ENCODE peak calls at places on chromosomes 16 and 17, in six cellular contexts. N is Peyer's patch, O is gastrocnemius medialis, Y is IMR-90, L is ovary, F is thyroid gland. H is an unnamed sample.

GRCh38 chr17:42618442-42619150 is 9.1 kb downstream of the TUBG1 start:
- DNase-seq in N (peak; percentile 56), O (peak; percentile 97), Y (no peak), L (no peak), F (peak; percentile 54), H (peak; percentile 73)

GRCh38 chr17:67322039-67322787 is 44.2 kb downstream of the PSMD12 start:
- DNase-seq in N (no peak), O (no peak), Y (no peak), L (no peak), F (no peak), H (no peak)

GRCh38 chr17:51355314-51356083 is 95.2 kb downstream of the UTP18 start:
- DNase-seq in N (no peak), O (no peak), Y (no peak), L (no peak), F (no peak), H (no peak)

GRCh38 chr16:71205482-71206131 is 24.9 kb downstream of the HYDIN start:
- DNase-seq in N (no peak), O (no peak), Y (no peak), L (no peak), F (peak; percentile 2), H (no peak)

GRCh38 chr16:2813661-2814288 is 3.3 kb upstream of the PRSS21 start:
- DNase-seq in N (no peak), O (no peak), Y (no peak), L (no peak), F (no peak), H (no peak)

GRCh38 chr17:64269687-64270649 is 6.9 kb upstream of the TEX2 start:
- DNase-seq in N (no peak), O (no peak), Y (no peak), L (no peak), F (no peak), H (no peak)

GRCh38 chr16:87365021-87365713 is 18.4 kb downstream of the FBXO31 start:
- DNase-seq in N (no peak), O (no peak), Y (no peak), L (no peak), F (no peak), H (no peak)

GRCh38 chr17:55286681-55287589 is 22.2 kb downstream of the HLF start:
- DNase-seq in N (peak; percentile 81), O (no peak), Y (peak; percentile 42), L (peak; percentile 42), F (no peak), H (peak; percentile 86)

GRCh38 chr16:66401610-66402009 is 25.5 kb upstream of the BEAN1 start:
- DNase-seq in N (no peak), O (no peak), Y (no peak), L (no peak), F (no peak), H (no peak)

GRCh38 chr17:73030501-73030911 is 62.0 kb downstream of the SLC39A11 start:
- DNase-seq in N (no peak), O (peak; percentile 22), Y (peak; percentile 24), L (no peak), F (no peak), H (no peak)

GRCh38 chr17:79965806-79966205 is 69.9 kb downstream of the TBC1D16 start:
- DNase-seq in N (peak; percentile 8), O (no peak), Y (no peak), L (no peak), F (no peak), H (no peak)

GRCh38 chr17:51362818-51363598 is 102.7 kb downstream of the UTP18 start:
- DNase-seq in N (no peak), O (no peak), Y (no peak), L (no peak), F (no peak), H (no peak)

GRCh38 chr17:45841883-45842525 is 2.7 kb upstream of the SPPL2C start:
- DNase-seq in N (no peak), O (no peak), Y (no peak), L (no peak), F (no peak), H (no peak)

GRCh38 chr17:55584055-55584685 is 72.9 kb upstream of the SMIM36 start:
- DNase-seq in N (no peak), O (no peak), Y (peak; percentile 33), L (no peak), F (no peak), H (no peak)

GRCh38 chr17:51258756-51259573 is 884 bp downstream of the MBTD1 start:
- DNase-seq in N (peak; percentile 55), O (peak; percentile 21), Y (no peak), L (peak; percentile 59), F (peak; percentile 18), H (peak; percentile 34)

GRCh38 chr16:546909-547770 is 13.1 kb upstream of the PRR35 start:
- DNase-seq in N (peak; percentile 89), O (peak; percentile 59), Y (peak; percentile 16), L (peak; percentile 95), F (peak; percentile 59), H (peak; percentile 86)

GRCh38 chr16:57639172-57639571 is 10.7 kb downstream of the ADGRG1 start:
- DNase-seq in N (no peak), O (no peak), Y (no peak), L (peak; percentile 30), F (peak; percentile 76), H (no peak)

GRCh38 chr16:56869513-56870270 is 4.7 kb downstream of the SLC12A3 start:
- DNase-seq in N (no peak), O (no peak), Y (no peak), L (no peak), F (peak; percentile 17), H (peak; percentile 24)

GRCh38 chr17:3695129-3695722 is 729 bp downstream of the P2RX5 start:
- DNase-seq in N (no peak), O (peak; percentile 94), Y (no peak), L (no peak), F (no peak), H (peak; percentile 25)

GRCh38 chr16:85564277-85565051 is 48.7 kb upstream of the GSE1 start:
- DNase-seq in N (no peak), O (peak; percentile 62), Y (no peak), L (no peak), F (peak; percentile 42), H (peak; percentile 54)

GRCh38 chr17:16491131-16491702 is 776 bp downstream of the LRRC75A start:
- DNase-seq in N (peak; percentile 70), O (no peak), Y (no peak), L (peak; percentile 47), F (peak; percentile 32), H (peak; percentile 29)

GRCh38 chr17:16492613-16493290 is 759 bp upstream of the LRRC75A start:
- DNase-seq in N (no peak), O (no peak), Y (no peak), L (no peak), F (no peak), H (no peak)

GRCh38 chr17:16488572-16488997 is 3.4 kb downstream of the LRRC75A start:
- DNase-seq in N (peak; percentile 86), O (no peak), Y (no peak), L (peak; percentile 53), F (peak; percentile 63), H (peak; percentile 53)

GRCh38 chr17:16493470-16494048 is 1.6 kb upstream of the LRRC75A start:
- DNase-seq in N (no peak), O (no peak), Y (no peak), L (no peak), F (no peak), H (no peak)

DNA sequence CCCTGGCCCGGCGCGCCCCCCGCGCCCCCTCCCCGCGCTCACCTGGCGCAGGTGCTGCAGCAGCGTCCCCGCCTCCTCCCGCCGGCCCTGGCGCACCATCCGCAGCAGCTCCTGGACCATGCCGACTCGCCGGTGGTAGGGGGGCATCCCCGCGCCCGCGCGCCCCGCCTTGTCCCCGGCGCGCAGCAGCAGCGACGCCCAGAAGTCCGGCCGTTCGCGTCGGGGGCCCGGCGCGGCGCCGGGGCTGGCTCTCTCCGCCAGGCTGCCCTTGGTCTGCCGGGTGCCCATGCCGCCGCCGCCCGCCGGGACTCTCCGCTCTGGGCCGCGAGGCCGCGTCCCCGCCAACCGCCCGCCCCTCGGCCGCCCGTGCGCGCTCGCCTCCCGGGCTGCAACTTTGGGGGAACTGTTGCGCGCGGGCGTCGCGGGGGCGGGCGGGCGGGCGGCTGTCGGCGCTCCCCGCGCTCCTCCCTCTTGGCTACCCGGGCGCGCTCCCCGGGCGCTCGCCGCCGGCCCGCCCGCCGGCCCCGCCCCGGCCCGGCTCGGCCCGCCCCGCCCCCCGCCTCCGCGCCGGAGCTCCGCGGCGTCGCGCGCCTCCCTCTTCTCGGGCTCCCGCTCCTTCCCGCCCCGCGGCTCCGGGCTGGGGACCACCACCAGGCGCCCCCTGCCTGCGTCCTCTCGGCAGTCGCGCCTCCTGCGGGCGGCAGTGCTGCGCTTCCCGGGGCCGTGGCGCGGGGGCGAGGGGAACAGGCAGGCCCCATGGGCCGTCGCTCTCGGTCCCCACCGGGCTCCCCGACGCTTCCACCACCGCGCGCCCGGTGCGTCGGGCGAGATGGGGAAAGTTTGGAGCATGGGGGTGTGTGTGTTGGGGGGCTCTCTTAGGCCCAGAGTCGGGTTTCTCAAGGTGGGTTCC is at the start of gene LRRC75A:
- DNase-seq in N (peak; percentile 80), O (no peak), Y (peak; percentile 16), L (peak; percentile 69), F (peak; percentile 48), H (peak; percentile 57)
- TF ChIP-seq POLR2A in N (peak; percentile 43), O (no peak), Y (no peak), L (no peak), F (no peak), H (no peak)

GRCh38 chr17:38864636-38865398 is 5.0 kb upstream of the LASP1 start:
- DNase-seq in N (no peak), O (no peak), Y (peak; percentile 54), L (no peak), F (no peak), H (no peak)
- TF ChIP-seq CTCF in N (peak; percentile 34), O (no peak), Y (peak; percentile 46), L (no peak), F (no peak), H (no peak)

DNA sequence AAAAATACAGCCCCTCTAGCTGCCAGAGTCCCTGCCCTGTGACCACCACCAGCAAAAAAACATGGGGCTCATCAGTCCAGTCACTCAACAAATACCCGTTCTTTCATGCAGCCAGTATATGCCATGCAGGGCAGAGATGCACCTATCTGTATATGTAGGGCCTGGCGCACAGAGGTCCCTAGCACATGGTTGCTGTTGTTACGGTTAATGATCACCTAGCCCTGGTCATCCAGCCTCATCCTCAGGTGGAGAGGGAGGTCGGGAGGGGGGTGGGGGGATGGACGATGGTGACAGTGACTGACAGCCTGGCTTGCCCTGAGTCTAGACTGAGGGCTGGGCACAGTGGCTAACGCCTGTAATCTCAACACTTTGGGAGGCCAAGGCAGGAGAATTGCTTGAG is 1.5 kb downstream of the SDR42E2 start:
- DNase-seq in N (no peak), O (no peak), Y (no peak), L (no peak), F (no peak), H (no peak)
- TF ChIP-seq POLR2A in N (no peak), O (no peak), Y (no peak), L (no peak), F (no peak), H (no peak)

GRCh38 chr17:77501101-77501566 is 360.4 kb downstream of the SEC14L1 start:
- DNase-seq in N (no peak), O (peak; percentile 10), Y (no peak), L (no peak), F (no peak), H (peak; percentile 6)
- TF ChIP-seq CTCF in N (no peak), O (peak; percentile 35), Y (peak; percentile 43), L (no peak), F (peak; percentile 21), H (peak; percentile 16)

GRCh38 chr17:6775871-6776405 is at the start of gene FBXO39:
- DNase-seq in N (no peak), O (no peak), Y (no peak), L (peak; percentile 37), F (no peak), H (no peak)
- TF ChIP-seq POLR2A in N (no peak), O (no peak), Y (no peak), L (no peak), F (no peak), H (no peak)

H was measured in transverse colon.